ENCODE peak calls at places on chromosomes 7 and 10, in four cellular contexts. Q is astrocyte; W is CD8-positive, alpha-beta T cell; E is colonic mucosa. H is an unnamed sample.

GRCh38 chr10:95389982-95390381 is 99.2 kb upstream of the PDLIM1 start:
- DNase-seq in Q (no peak), E (no peak), W (no peak), H (no peak)

GRCh38 chr10:88555190-88555894 is 27.8 kb downstream of the RNLS start:
- DNase-seq in Q (no peak), W (no peak), E (no peak), H (no peak)

GRCh38 chr7:74355091-74355490 is 65.9 kb downstream of the CLIP2 start:
- DNase-seq in Q (peak), E (peak), W (no peak), H (peak)

GRCh38 chr10:75432763-75433162 is 1.3 kb downstream of the LRMDA start:
- DNase-seq in Q (no peak), E (no peak), W (no peak), H (no peak)

GRCh38 chr10:119817991-119818888 is 54.4 kb downstream of the MCMBP start:
- DNase-seq in E (peak), Q (peak), W (no peak), H (peak)

GRCh38 chr7:140604760-140605159 is 35.9 kb downstream of the DENND2A start:
- DNase-seq in W (no peak), Q (peak), E (no peak), H (peak)

GRCh38 chr7:30502470-30503251 is 2.0 kb downstream of the GGCT start:
- DNase-seq in E (no peak), Q (no peak), W (no peak), H (no peak)

GRCh38 chr10:113967096-113967495 is 76.6 kb upstream of the ADRB1 start:
- DNase-seq in Q (no peak), W (no peak), E (no peak), H (no peak)

GRCh38 chr10:80503584-80504157 is 34.0 kb upstream of the SH2D4B start:
- DNase-seq in E (no peak), Q (no peak), W (no peak), H (no peak)

GRCh38 chr10:28777911-28778310 is 100.6 kb downstream of the BAMBI start:
- DNase-seq in W (no peak), E (no peak), Q (peak), H (no peak)

DNA sequence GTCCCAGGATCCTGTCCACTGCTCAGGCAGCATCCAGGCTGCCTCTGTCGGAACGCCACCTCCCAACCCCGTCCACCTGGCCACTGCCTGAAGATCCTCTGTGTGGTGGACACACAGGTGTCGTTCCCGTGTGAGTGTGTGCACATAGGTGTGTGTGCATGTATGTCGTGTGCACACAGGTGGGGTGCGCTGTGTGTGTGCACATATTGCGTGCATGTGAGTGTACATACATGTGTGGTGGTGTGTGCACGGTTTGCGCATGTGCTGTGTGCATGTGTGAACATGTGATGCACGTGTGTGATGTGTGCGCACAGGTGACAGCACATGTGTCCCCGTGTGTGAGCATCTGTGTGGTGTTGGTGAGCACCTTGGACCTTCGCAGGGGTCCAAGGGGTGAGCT is 7.1 kb downstream of the TMEM184A start:
- DNase-seq in W (no peak), E (no peak), Q (no peak), H (no peak)
- TF ChIP-seq CTCF in W (no peak), E (no peak), Q (no peak), H (no peak)

DNA sequence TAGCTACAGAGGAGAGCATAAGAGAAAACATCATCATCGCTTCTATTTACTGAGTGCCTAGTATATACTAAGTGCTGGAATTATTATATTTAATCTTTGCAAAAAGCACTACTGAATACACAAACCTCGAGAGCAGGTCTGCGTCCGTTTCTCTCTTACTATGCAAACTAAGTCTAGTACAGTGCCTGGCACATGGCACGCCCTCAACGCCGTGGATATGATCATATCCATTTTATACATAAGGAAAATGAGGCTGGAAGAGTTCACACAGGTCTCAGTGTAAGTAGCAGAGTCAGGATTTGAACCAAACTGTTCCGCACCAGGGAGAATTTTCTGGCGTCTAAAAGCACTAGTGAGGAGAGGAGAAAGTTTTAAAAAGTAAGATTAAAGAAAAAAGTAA is 17.6 kb downstream of the MXI1 start:
- DNase-seq in E (no peak), W (no peak), Q (no peak), H (no peak)
- H3K4me3 ChIP-seq in E (no peak), W (peak), Q (peak), H (no peak)

GRCh38 chr10:17237163-17237562 is 9.1 kb downstream of the VIM start:
- DNase-seq in W (no peak), E (no peak), Q (no peak), H (no peak)

GRCh38 chr10:17236468-17236886 is 8.4 kb downstream of the VIM start:
- DNase-seq in W (no peak), E (no peak), Q (no peak), H (no peak)

GRCh38 chr10:17234541-17234940 is 6.5 kb downstream of the VIM start:
- DNase-seq in W (no peak), E (no peak), Q (no peak), H (no peak)

GRCh38 chr10:17233534-17233933 is 5.5 kb downstream of the VIM start:
- DNase-seq in Q (no peak), W (no peak), E (peak), H (peak)

GRCh38 chr10:17235136-17235535 is 7.1 kb downstream of the VIM start:
- DNase-seq in E (no peak), Q (no peak), W (no peak), H (no peak)
- TF ChIP-seq CTCF in E (no peak), Q (no peak), W (no peak), H (peak)

GRCh38 chr10:22697101-22697500 is 17.3 kb downstream of the PIP4K2A start:
- DNase-seq in E (no peak), Q (no peak), W (no peak), H (no peak)
- H3K4me3 ChIP-seq in E (no peak), Q (no peak), W (no peak), H (no peak)

DNA sequence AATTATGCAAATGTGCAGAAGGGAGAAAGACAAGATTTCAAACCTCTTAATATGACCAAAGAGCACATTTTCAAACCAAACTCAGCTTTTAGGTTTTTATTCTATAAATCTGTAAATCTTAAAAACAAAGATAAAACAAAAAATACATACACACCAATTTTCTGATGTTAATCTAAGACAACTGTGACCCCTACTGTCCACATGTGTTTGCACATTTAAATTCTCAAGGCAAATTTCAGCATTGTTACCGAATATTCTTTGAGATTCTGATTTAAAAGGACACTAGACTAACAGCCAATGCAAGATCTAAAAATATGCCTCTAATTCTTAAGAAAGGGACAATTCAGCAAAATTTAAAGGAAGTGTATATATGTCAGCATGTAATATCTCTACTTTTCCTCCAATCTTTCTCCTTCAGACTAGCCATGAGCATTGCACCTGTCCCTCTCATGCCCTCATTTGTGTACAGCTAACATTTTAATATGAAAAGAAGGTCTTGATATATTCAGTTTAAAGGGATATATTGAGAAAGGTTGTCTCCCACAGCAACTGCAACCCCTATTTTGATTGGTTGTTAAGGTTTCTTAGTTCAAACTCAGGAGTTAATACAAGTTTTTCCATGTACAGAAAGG is 417.9 kb downstream of the IPMK start:
- DNase-seq in E (no peak), Q (no peak), W (no peak), H (peak)
- TF ChIP-seq CTCF in E (no peak), Q (no peak), W (no peak), H (peak)